ENCODE peak calls at places on chromosomes 2 and 18, in six cellular contexts. Q, W, H, V, I and O are unnamed samples.

GRCh38 chr2:98911376-98912154 is 24.5 kb downstream of the CRACDL start:
- DNase-seq in Q (peak), W (no peak), H (no peak), V (peak), I (no peak), O (peak)

GRCh38 chr2:129812071-129812470 is 167.4 kb upstream of the RAB6C start:
- DNase-seq in Q (peak), W (peak), H (no peak), V (no peak), I (no peak), O (peak)

GRCh38 chr2:202088777-202089176 is 15.7 kb downstream of the KIAA2012 start:
- DNase-seq in Q (no peak), W (no peak), H (no peak), V (no peak), I (no peak), O (no peak)

GRCh38 chr2:85789271-85789670 is 35.5 kb downstream of the ATOH8 start:
- DNase-seq in Q (no peak), W (no peak), H (no peak), V (no peak), I (no peak), O (no peak)

GRCh38 chr18:12543697-12544096 is 114.2 kb downstream of the SPIRE1 start:
- DNase-seq in Q (no peak), W (no peak), H (no peak), V (peak), I (no peak), O (no peak)

GRCh38 chr2:215105607-215106354 is 32.6 kb downstream of the ABCA12 start:
- DNase-seq in Q (no peak), W (no peak), H (peak), V (peak), I (no peak), O (no peak)

GRCh38 chr2:146214394-146214929 is 1630.4 kb upstream of the ACVR2A start:
- DNase-seq in Q (no peak), W (no peak), H (no peak), V (no peak), I (no peak), O (no peak)

GRCh38 chr18:4870177-4870773 is 326.8 kb downstream of the AKAIN1 start:
- DNase-seq in Q (no peak), W (no peak), H (no peak), V (no peak), I (no peak), O (no peak)

GRCh38 chr2:26970928-26971627 is 641 bp downstream of the MAPRE3 start:
- DNase-seq in Q (no peak), W (no peak), H (no peak), V (peak), I (peak), O (no peak)

GRCh38 chr18:68840554-68841263 is 42.8 kb downstream of the CCDC102B start:
- DNase-seq in Q (no peak), W (no peak), H (peak), V (peak), I (peak), O (no peak)

GRCh38 chr2:223613017-223613950 is 11.1 kb upstream of the SCG2 start:
- DNase-seq in Q (peak), W (no peak), H (peak), V (peak), I (peak), O (peak)

GRCh38 chr2:238063414-238064189 is 2.8 kb downstream of the SCLY start:
- DNase-seq in Q (no peak), W (no peak), H (no peak), V (no peak), I (no peak), O (no peak)

GRCh38 chr2:170235860-170236638 is 58.1 kb downstream of the MYO3B start:
- DNase-seq in Q (no peak), W (no peak), H (peak), V (peak), I (peak), O (no peak)

GRCh38 chr2:11073791-11074190 is 81.5 kb upstream of the SLC66A3 start:
- DNase-seq in Q (no peak), W (no peak), H (peak), V (peak), I (no peak), O (no peak)

GRCh38 chr2:111897924-111898702 is at the start of gene MERTK:
- DNase-seq in Q (peak), W (no peak), H (no peak), V (peak), I (peak), O (peak)

GRCh38 chr2:124081154-124081771 is 56.2 kb downstream of the CNTNAP5 start:
- DNase-seq in Q (no peak), W (no peak), H (no peak), V (no peak), I (no peak), O (no peak)

GRCh38 chr2:2147024-2147900 is 183.8 kb downstream of the MYT1L start:
- DNase-seq in Q (no peak), W (no peak), H (no peak), V (no peak), I (no peak), O (no peak)

GRCh38 chr18:44682181-44682870 is 1.6 kb downstream of the SETBP1 start:
- DNase-seq in Q (no peak), W (no peak), H (no peak), V (no peak), I (no peak), O (peak)

GRCh38 chr2:48829036-48829435 is 73.5 kb upstream of the LHCGR start:
- DNase-seq in Q (no peak), W (no peak), H (peak), V (peak), I (no peak), O (no peak)

GRCh38 chr2:147135401-147135800 is 709.4 kb upstream of the ACVR2A start:
- DNase-seq in Q (no peak), W (no peak), H (no peak), V (no peak), I (no peak), O (no peak)

GRCh38 chr18:76448262-76449109 is 46.6 kb downstream of the ZNF516 start:
- DNase-seq in Q (no peak), W (no peak), H (peak), V (no peak), I (no peak), O (no peak)

GRCh38 chr2:221434155-221434554 is 137.9 kb downstream of the EPHA4 start:
- DNase-seq in Q (no peak), W (no peak), H (no peak), V (no peak), I (no peak), O (no peak)

GRCh38 chr2:241966671-241967070 is 97.1 kb downstream of the RTP5 start:
- DNase-seq in Q (no peak), W (no peak), H (no peak), V (no peak), I (no peak), O (peak)

GRCh38 chr2:216130346-216130951 is 21.3 kb downstream of the XRCC5 start:
- DNase-seq in Q (no peak), W (no peak), H (no peak), V (no peak), I (no peak), O (no peak)
- TF ChIP-seq CTCF in Q (no peak), W (no peak), H (no peak), V (no peak), I (no peak), O (no peak)

DNA sequence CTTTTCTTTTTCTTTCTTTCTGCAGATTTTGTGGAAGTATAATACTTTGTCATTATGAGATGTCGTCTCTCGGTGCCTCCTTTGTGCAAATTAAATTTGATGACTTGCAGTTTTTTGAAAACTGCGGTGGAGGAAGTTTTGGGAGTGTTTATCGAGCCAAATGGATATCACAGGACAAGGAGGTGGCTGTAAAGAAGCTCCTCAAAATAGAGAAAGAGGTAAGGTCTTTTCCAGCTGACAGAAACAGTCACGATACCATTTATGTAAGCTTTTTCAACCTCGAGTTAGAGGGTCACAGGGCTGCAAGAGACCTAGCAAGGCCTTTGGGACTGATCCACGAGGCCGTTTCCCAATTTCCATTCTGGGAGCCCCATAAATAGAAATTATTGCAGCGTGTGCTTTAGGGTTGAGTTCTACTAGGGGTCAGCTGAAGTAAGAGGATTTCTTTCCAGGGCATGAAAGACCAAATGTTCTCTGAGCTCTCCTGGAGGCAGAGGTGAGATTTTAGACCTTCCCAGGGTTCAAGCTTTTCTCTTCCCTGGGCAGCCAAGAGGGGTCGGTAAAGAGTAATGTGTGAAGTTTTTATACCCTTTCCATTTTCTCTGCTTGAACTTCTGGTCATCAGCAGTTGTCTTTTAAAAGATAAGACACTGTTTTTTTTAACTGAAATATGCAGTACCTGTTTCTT is 15.5 kb downstream of the MAP3K20 start:
- DNase-seq in Q (no peak), W (no peak), H (no peak), V (no peak), I (no peak), O (no peak)
- H3K4me3 ChIP-seq in Q (peak), W (no peak), H (no peak), V (no peak), I (no peak), O (no peak)

GRCh38 chr18:30376515-30376914 is 666.0 kb downstream of the DSC3 start:
- DNase-seq in Q (no peak), W (no peak), H (no peak), V (no peak), I (no peak), O (no peak)
- TF ChIP-seq CTCF in Q (no peak), W (no peak), H (no peak), V (no peak), I (no peak), O (no peak)

GRCh38 chr18:2960983-2961696 is 51.8 kb downstream of the LPIN2 start:
- DNase-seq in Q (no peak), W (no peak), H (no peak), V (no peak), I (no peak), O (no peak)
- H3K4me3 ChIP-seq in Q (no peak), W (peak), H (no peak), V (no peak), I (no peak), O (no peak)

GRCh38 chr2:67237288-67237687 is 159.8 kb upstream of the ETAA1 start:
- DNase-seq in Q (no peak), W (no peak), H (no peak), V (no peak), I (no peak), O (no peak)
- TF ChIP-seq CTCF in Q (no peak), W (no peak), H (no peak), V (no peak), I (no peak), O (no peak)

GRCh38 chr2:88549616-88550292 is 77.5 kb downstream of the EIF2AK3 start:
- DNase-seq in Q (no peak), W (no peak), H (no peak), V (no peak), I (no peak), O (no peak)
- H3K4me3 ChIP-seq in Q (no peak), W (no peak), H (peak), V (peak), I (no peak), O (no peak)

GRCh38 chr2:42809131-42809875 is 16.9 kb upstream of the HAAO start:
- DNase-seq in Q (no peak), W (no peak), H (no peak), V (no peak), I (no peak), O (no peak)

GRCh38 chr2:42812899-42813479 is 20.6 kb upstream of the HAAO start:
- DNase-seq in Q (no peak), W (no peak), H (no peak), V (no peak), I (peak), O (no peak)

GRCh38 chr2:42809876-42810125 is 17.4 kb upstream of the HAAO start:
- DNase-seq in Q (peak), W (no peak), H (peak), V (peak), I (peak), O (peak)

GRCh38 chr2:42810126-42810970 is 18.0 kb upstream of the HAAO start:
- DNase-seq in Q (peak), W (peak), H (peak), V (peak), I (peak), O (peak)

GRCh38 chr2:42810971-42811865 is 18.8 kb upstream of the HAAO start:
- DNase-seq in Q (no peak), W (no peak), H (peak), V (peak), I (peak), O (peak)
- TF ChIP-seq CTCF in Q (no peak), W (no peak), H (no peak), V (no peak), I (no peak), O (no peak)

GRCh38 chr18:63237486-63237885 is 82.1 kb downstream of the BCL2 start:
- DNase-seq in Q (no peak), W (no peak), H (peak), V (no peak), I (no peak), O (no peak)
- H3K4me3 ChIP-seq in Q (no peak), W (no peak), H (peak), V (peak), I (no peak), O (no peak)

DNA sequence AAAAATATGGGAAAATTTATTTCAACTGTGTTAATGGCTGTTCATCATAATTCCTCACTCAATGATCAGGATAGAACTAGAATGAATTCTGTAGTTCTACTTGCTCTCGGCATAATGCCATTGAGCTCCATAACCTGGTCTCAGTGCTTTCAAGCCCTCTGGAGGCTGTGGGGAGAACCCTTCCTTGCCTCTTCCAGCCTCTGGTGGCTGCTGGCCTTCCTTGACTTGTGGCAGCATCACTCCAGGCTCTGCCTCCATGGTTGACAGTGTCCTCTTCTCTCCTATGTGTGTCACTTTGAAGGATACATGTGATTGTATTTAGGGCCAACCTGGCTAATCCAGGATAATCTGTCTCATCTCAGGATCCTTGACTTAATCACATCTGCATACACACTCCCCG is 26.9 kb upstream of the CABYR start:
- DNase-seq in Q (no peak), W (no peak), H (no peak), V (no peak), I (no peak), O (no peak)
- TF ChIP-seq CTCF in Q (no peak), W (no peak), H (no peak), V (no peak), I (no peak), O (no peak)